ENCODE peak calls at places on chromosomes 2 and 18, in six cellular contexts. F, P, N, K, S and T are unnamed samples. For H3K27me3, the result is how much of the 10 kb centered on the place peaks cover.

GRCh38 chr2:210577263-210578071 is 21.1 kb downstream of the CPS1 start:
- DNase-seq in F (no peak), P (peak), N (peak), K (no peak), S (no peak), T (no peak)

GRCh38 chr2:98356729-98357128 is 10.5 kb downstream of the CNGA3 start:
- DNase-seq in F (no peak), P (no peak), N (no peak), K (no peak), S (no peak), T (no peak)

GRCh38 chr2:218043701-218044109 is 25.3 kb upstream of the RUFY4 start:
- DNase-seq in F (no peak), P (no peak), N (no peak), K (no peak), S (no peak), T (no peak)

GRCh38 chr2:221655279-221655678 is 83.2 kb upstream of the EPHA4 start:
- DNase-seq in F (no peak), P (no peak), N (no peak), K (no peak), S (no peak), T (no peak)

GRCh38 chr2:15747698-15748471 is 156.2 kb downstream of the DDX1 start:
- DNase-seq in F (no peak), P (no peak), N (no peak), K (no peak), S (no peak), T (no peak)

GRCh38 chr2:213640742-213641425 is 356.6 kb downstream of the SPAG16 start:
- DNase-seq in F (no peak), P (no peak), N (no peak), K (no peak), S (no peak), T (no peak)

GRCh38 chr18:21053127-21053526 is 58.5 kb downstream of the ROCK1 start:
- DNase-seq in F (no peak), P (peak), N (peak), K (no peak), S (no peak), T (no peak)

GRCh38 chr2:11681722-11682589 is 12.0 kb upstream of the NTSR2 start:
- DNase-seq in F (no peak), P (peak), N (peak), K (peak), S (peak), T (no peak)

GRCh38 chr2:11777066-11777782 is 30.8 kb downstream of the LPIN1 start:
- DNase-seq in F (no peak), P (peak), N (no peak), K (no peak), S (no peak), T (no peak)

GRCh38 chr2:61210332-61210981 is 48.5 kb downstream of the C2orf74 start:
- DNase-seq in F (no peak), P (peak), N (peak), K (no peak), S (no peak), T (no peak)

GRCh38 chr2:23596316-23596885 is 211.4 kb downstream of the KLHL29 start:
- DNase-seq in F (no peak), P (no peak), N (no peak), K (no peak), S (no peak), T (no peak)

GRCh38 chr18:68983126-68983525 is 185.2 kb downstream of the CCDC102B start:
- DNase-seq in F (no peak), P (no peak), N (no peak), K (no peak), S (no peak), T (no peak)

GRCh38 chr2:11533278-11534077 is at the start of gene GREB1:
- DNase-seq in F (no peak), P (no peak), N (peak), K (no peak), S (no peak), T (no peak)

GRCh38 chr2:185813707-185814106 is 75.1 kb downstream of the FSIP2 start:
- DNase-seq in F (no peak), P (peak), N (peak), K (no peak), S (peak), T (no peak)

GRCh38 chr18:46946656-46947282 is 29.4 kb downstream of the KATNAL2 start:
- DNase-seq in F (peak), P (peak), N (no peak), K (peak), S (peak), T (peak)

GRCh38 chr2:6915399-6915798 is 1.8 kb upstream of the RNF144A start:
- DNase-seq in F (no peak), P (no peak), N (peak), K (no peak), S (no peak), T (no peak)

GRCh38 chr18:44859751-44860458 is 179.2 kb downstream of the SETBP1 start:
- DNase-seq in F (no peak), P (no peak), N (no peak), K (no peak), S (no peak), T (no peak)

GRCh38 chr2:20431772-20432171 is 15.1 kb upstream of the RHOB start:
- DNase-seq in F (no peak), P (no peak), N (peak), K (no peak), S (no peak), T (no peak)

GRCh38 chr2:29921560-29921915 is at the start of gene ALK:
- DNase-seq in F (peak), P (peak), N (peak), K (peak), S (peak), T (peak)
- TF ChIP-seq CTCF in F (no peak), P (no peak), N (no peak), K (no peak), S (no peak), T (no peak)

GRCh38 chr2:38375711-38376345 is 1.2 kb downstream of the ATL2 start:
- DNase-seq in F (peak), P (no peak), N (no peak), K (no peak), S (no peak), T (peak)
- H3K27ac ChIP-seq in F (peak), P (peak), N (peak), K (peak), S (peak), T (peak)

GRCh38 chr2:30826481-30826880 is 19.2 kb upstream of the CAPN13 start:
- DNase-seq in F (no peak), P (no peak), N (no peak), K (no peak), S (no peak), T (no peak)

GRCh38 chr2:30826916-30827315 is 19.7 kb upstream of the CAPN13 start:
- DNase-seq in F (no peak), P (no peak), N (no peak), K (no peak), S (no peak), T (no peak)

GRCh38 chr2:30823452-30823851 is 16.2 kb upstream of the CAPN13 start:
- DNase-seq in F (no peak), P (no peak), N (no peak), K (no peak), S (no peak), T (no peak)

DNA sequence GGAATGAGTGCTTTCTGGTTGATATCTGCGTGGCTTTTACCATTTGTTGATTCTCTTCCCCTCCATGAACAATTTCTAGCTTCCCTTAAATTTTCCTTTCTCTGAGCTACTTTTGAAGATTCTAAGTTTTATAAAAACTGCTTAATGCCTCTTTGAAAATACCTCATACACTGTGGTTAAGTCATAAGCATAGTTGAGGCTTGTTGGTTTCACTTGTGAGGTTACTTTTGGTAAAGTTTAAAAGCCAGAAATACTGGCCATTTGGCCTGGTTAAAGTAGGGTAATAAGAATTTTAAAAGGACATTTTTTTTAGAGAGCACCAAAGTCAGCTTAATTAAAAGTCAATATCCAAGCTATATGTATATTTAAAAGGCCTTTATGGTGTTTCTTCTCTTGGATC is 21.3 kb upstream of the CAPN13 start:
- DNase-seq in F (no peak), P (no peak), N (no peak), K (no peak), S (no peak), T (no peak)
- H3K27me3 ChIP-seq in F (under half), P (under half), N (under half), K (under half), S (under half), T (under half)

GRCh38 chr2:2233171-2233826 is 97.8 kb downstream of the MYT1L start:
- DNase-seq in F (no peak), P (no peak), N (no peak), K (no peak), S (no peak), T (no peak)

GRCh38 chr2:2226326-2226725 is 104.7 kb downstream of the MYT1L start:
- DNase-seq in F (no peak), P (no peak), N (no peak), K (no peak), S (peak), T (no peak)

GRCh38 chr2:2232167-2232566 is 98.9 kb downstream of the MYT1L start:
- DNase-seq in F (no peak), P (no peak), N (no peak), K (no peak), S (peak), T (no peak)

GRCh38 chr2:2234398-2234797 is 96.7 kb downstream of the MYT1L start:
- DNase-seq in F (no peak), P (no peak), N (no peak), K (no peak), S (no peak), T (no peak)

GRCh38 chr2:2229898-2230817 is 100.9 kb downstream of the MYT1L start:
- DNase-seq in F (no peak), P (no peak), N (no peak), K (no peak), S (peak), T (no peak)
- TF ChIP-seq CTCF in F (no peak), P (peak), N (peak), K (no peak), S (no peak), T (no peak)

GRCh38 chr2:202514732-202515131 is 120.0 kb upstream of the FAM117B start:
- DNase-seq in F (no peak), P (no peak), N (no peak), K (no peak), S (no peak), T (no peak)
- H3K27ac ChIP-seq in F (no peak), P (no peak), N (no peak), K (no peak), S (no peak), T (no peak)

DNA sequence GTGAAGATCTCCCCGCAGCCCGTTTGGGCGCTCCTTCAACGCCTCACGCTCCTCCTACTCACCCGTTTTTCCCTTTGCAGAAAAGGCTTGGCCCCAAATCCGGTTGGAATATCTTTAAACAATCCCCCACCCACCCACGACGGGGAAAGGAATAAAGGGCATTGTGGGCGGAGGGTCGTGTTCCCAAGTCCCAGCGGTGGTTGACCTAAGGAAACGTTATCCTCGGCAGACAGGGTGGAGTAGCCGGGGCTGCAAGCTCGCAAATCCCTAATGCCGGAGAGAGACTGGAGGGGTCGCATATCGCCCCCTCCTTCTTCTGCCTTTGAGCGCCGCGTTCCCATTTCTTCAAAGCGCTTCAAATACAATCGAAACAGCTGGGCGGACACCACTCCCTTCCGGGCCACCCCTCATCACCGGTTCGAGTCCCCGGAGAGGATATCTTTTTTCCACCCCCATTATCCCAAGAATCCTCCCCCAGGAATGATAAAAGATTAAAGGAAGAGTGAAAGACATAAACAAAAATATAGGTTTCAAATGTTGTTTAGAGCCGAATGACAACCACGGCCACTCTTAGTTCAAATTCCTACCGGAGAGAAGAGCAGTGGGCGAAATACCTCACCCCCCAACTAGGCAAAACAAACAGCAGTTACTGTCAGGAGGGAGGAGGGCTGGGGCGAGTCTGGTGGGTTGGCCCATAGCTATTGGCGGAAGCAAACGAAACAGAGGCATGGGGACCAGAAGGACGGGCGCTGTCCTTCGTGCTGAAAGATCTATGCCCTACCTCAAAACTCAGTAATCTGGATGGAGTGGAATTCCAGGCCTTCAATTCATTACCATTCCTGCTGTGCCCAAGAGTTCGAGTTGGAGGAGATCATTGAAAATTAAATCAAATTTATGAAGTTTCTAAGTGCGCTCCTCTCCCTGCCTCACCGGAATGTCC is 2.8 kb upstream of the GAD1 start:
- DNase-seq in F (no peak), P (peak), N (peak), K (no peak), S (no peak), T (no peak)
- H3K27me3 ChIP-seq in F (under half), P (half or more), N (under half), K (half or more), S (under half), T (under half)

GRCh38 chr18:56083097-56083865 is 495.3 kb upstream of the TCF4 start:
- DNase-seq in F (no peak), P (peak), N (no peak), K (peak), S (no peak), T (peak)
- TF ChIP-seq CTCF in F (no peak), P (no peak), N (no peak), K (no peak), S (no peak), T (no peak)

DNA sequence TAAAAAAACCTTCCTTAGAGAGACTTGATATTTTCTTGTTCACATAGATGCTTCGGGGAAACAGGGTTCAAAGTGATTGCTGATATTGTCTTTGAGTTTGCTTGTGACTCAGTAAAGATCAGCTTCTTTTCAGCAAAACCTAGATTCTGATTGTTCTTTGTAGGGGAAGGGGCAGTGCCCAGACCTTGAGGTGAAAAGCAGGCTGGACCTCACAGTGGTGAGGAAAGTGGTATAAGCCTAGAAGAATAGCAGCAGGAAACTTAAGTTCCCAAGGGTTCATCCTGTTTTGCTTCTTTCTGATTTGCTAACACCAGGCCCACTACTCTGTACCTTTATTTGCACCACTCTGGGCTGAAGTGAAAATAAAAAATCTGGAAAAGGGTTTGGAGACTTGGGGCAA is 20.9 kb downstream of the UBXN4 start:
- DNase-seq in F (no peak), P (no peak), N (no peak), K (no peak), S (no peak), T (no peak)
- H3K27ac ChIP-seq in F (no peak), P (no peak), N (no peak), K (no peak), S (no peak), T (no peak)